ENCODE peak calls at places on chromosomes 12 and 14, in nine cellular contexts. H is effector memory CD8-positive, alpha-beta T cell; O is SW480; M is lower lobe of right lung; S is HEK293T; A is HuH-7; W is CD4-positive, alpha-beta memory T cell; V is foreskin melanocyte; L is WERI-Rb-1. E is an unnamed sample.

GRCh38 chr12:116498471-116498870 is 60.7 kb upstream of the MAP1LC3B2 start:
- DNase-seq in H (no peak), O (no peak), M (no peak), S (no peak), A (no peak), W (no peak), V (no peak), L (no peak), E (no peak)

GRCh38 chr12:65741662-65742480 is 82.4 kb upstream of the HMGA2 start:
- DNase-seq in H (no peak), O (peak), M (no peak), S (peak), A (peak), W (no peak), V (no peak), L (peak), E (peak)

GRCh38 chr12:114013601-114014345 is 47.6 kb upstream of the RBM19 start:
- DNase-seq in H (no peak), O (peak), M (no peak), S (peak), A (peak), W (no peak), V (no peak), L (no peak), E (peak)

GRCh38 chr12:110224379-110225304 is 56.4 kb upstream of the ATP2A2 start:
- DNase-seq in H (no peak), O (no peak), M (no peak), S (no peak), A (no peak), W (no peak), V (peak), L (no peak), E (peak)

GRCh38 chr14:60815371-60815770 is 80.8 kb downstream of the MNAT1 start:
- DNase-seq in H (no peak), O (no peak), M (no peak), S (no peak), A (peak), W (no peak), V (no peak), L (no peak), E (no peak)

GRCh38 chr14:93035917-93036651 is 79.6 kb downstream of the ITPK1 start:
- DNase-seq in H (peak), O (peak), M (no peak), S (no peak), A (no peak), W (no peak), V (peak), L (no peak), E (peak)

GRCh38 chr14:89489796-89490506 is 72.9 kb upstream of the FOXN3 start:
- DNase-seq in H (no peak), O (no peak), M (no peak), S (no peak), A (no peak), W (no peak), V (no peak), L (no peak), E (no peak)

GRCh38 chr14:30657050-30657449 is 34.9 kb downstream of the SCFD1 start:
- DNase-seq in H (no peak), O (no peak), M (no peak), S (no peak), A (no peak), W (no peak), V (no peak), L (no peak), E (no peak)